ENCODE peak calls at places on chromosome 22, in five cellular contexts. X is GM23338, B is K562, J is HCT116, A is SK-N-SH. U is an unnamed sample.

GRCh38 chr22:44523981-44524759 is 26.1 kb upstream of the RTL6 start:
- DNase-seq in J (no peak), A (no peak), X (no peak), B (no peak), U (no peak)

GRCh38 chr22:49034836-49035817 is 792.5 kb downstream of the BRD1 start:
- DNase-seq in B (no peak), A (no peak), J (no peak), X (no peak), U (no peak)

GRCh38 chr22:16917144-16918003 is 90.6 kb downstream of the GAB4 start:
- DNase-seq in B (peak), J (peak), A (peak), X (peak), U (peak)

GRCh38 chr22:49845666-49846459 is 7.8 kb upstream of the ZBED4 start:
- DNase-seq in B (no peak), X (no peak), A (no peak), J (no peak), U (no peak)

GRCh38 chr22:33013051-33013450 is 45.1 kb downstream of the SYN3 start:
- DNase-seq in B (no peak), A (no peak), X (no peak), J (no peak), U (no peak)

GRCh38 chr22:41197808-41198585 is 7.1 kb upstream of the L3MBTL2 start:
- DNase-seq in X (peak), A (peak), B (peak), J (no peak), U (peak)

GRCh38 chr22:32723632-32724031 is 77.9 kb upstream of the TIMP3 start:
- DNase-seq in J (no peak), A (no peak), B (no peak), X (no peak), U (peak)

GRCh38 chr22:50705219-50705691 is 32.6 kb downstream of the SHANK3 start:
- DNase-seq in J (no peak), B (peak), A (peak), X (peak), U (peak)

GRCh38 chr22:49935561-49935960 is 17.1 kb downstream of the CRELD2 start:
- DNase-seq in A (peak), X (peak), J (no peak), B (peak), U (no peak)

GRCh38 chr22:35380013-35380412 is 883 bp upstream of the HMOX1 start:
- DNase-seq in J (no peak), B (no peak), A (no peak), X (no peak), U (no peak)

GRCh38 chr22:30934053-30934452 is 34.5 kb downstream of the MORC2 start:
- DNase-seq in A (no peak), X (no peak), B (no peak), J (no peak), U (no peak)

GRCh38 chr22:32660292-32660691 is 141.2 kb upstream of the TIMP3 start:
- DNase-seq in A (peak), X (peak), J (peak), B (peak), U (peak)

GRCh38 chr22:49371325-49372110 is 456.2 kb downstream of the BRD1 start:
- DNase-seq in X (no peak), A (no peak), B (no peak), J (no peak), U (no peak)

GRCh38 chr22:44615146-44615545 is 86.9 kb upstream of the PRR5 start:
- DNase-seq in A (no peak), J (no peak), X (no peak), B (no peak), U (no peak)

GRCh38 chr22:35450824-35451541 is 51.0 kb downstream of the MCM5 start:
- DNase-seq in J (no peak), A (no peak), B (no peak), X (no peak), U (no peak)

GRCh38 chr22:37169412-37169811 is 18.6 kb downstream of the C1QTNF6 start:
- DNase-seq in A (no peak), B (no peak), X (no peak), J (no peak), U (no peak)

GRCh38 chr22:17334054-17334453 is 35.2 kb upstream of the CECR2 start:
- DNase-seq in A (no peak), B (peak), J (no peak), X (no peak), U (no peak)

GRCh38 chr22:50714631-50715179 is 23.3 kb upstream of the ACR start:
- DNase-seq in J (no peak), B (no peak), A (no peak), X (no peak), U (no peak)

GRCh38 chr22:18076060-18076497 is 1.7 kb upstream of the PEX26 start:
- DNase-seq in X (peak), A (peak), J (peak), B (peak), U (peak)

GRCh38 chr22:41052661-41053490 is 39.5 kb upstream of the EP300 start:
- DNase-seq in J (no peak), B (no peak), X (no peak), A (no peak), U (no peak)

GRCh38 chr22:44407404-44408226 is 90.4 kb downstream of the RTL6 start:
- DNase-seq in X (no peak), J (no peak), A (no peak), B (no peak), U (no peak)

GRCh38 chr22:47218671-47219070 is 456.2 kb downstream of the TBC1D22A start:
- DNase-seq in X (no peak), J (no peak), A (no peak), B (no peak), U (no peak)

GRCh38 chr22:48141301-48141700 is 1378.9 kb downstream of the TBC1D22A start:
- DNase-seq in X (no peak), A (no peak), B (no peak), J (no peak), U (no peak)

GRCh38 chr22:32702421-32702820 is 99.1 kb upstream of the TIMP3 start:
- DNase-seq in A (no peak), B (no peak), J (no peak), X (no peak), U (no peak)

GRCh38 chr22:47174671-47175111 is 412.2 kb downstream of the TBC1D22A start:
- DNase-seq in X (no peak), J (no peak), A (no peak), B (no peak), U (no peak)

GRCh38 chr22:26502688-26503561 is 9.3 kb downstream of the TFIP11 start:
- DNase-seq in J (no peak), B (no peak), X (peak), A (peak), U (peak)

GRCh38 chr22:46027219-46028068 is 50.5 kb upstream of the WNT7B start:
- DNase-seq in B (peak), X (peak), A (no peak), J (no peak), U (no peak)
- TF ChIP-seq POLR2AphosphoS5 in B (no peak), X (no peak), A (no peak), J (no peak), U (no peak)

GRCh38 chr22:42432020-42432596 is at the start of gene NFAM1:
- DNase-seq in X (no peak), B (no peak), A (no peak), J (no peak), U (peak)
- TF ChIP-seq REST in X (no peak), B (no peak), A (no peak), J (no peak), U (peak)

GRCh38 chr22:38727530-38728451 is 22.0 kb downstream of the GTPBP1 start:
- DNase-seq in X (no peak), B (no peak), A (no peak), J (no peak), U (no peak)
- TF ChIP-seq POLR2AphosphoS5 in X (no peak), B (no peak), A (no peak), J (no peak), U (no peak)

DNA sequence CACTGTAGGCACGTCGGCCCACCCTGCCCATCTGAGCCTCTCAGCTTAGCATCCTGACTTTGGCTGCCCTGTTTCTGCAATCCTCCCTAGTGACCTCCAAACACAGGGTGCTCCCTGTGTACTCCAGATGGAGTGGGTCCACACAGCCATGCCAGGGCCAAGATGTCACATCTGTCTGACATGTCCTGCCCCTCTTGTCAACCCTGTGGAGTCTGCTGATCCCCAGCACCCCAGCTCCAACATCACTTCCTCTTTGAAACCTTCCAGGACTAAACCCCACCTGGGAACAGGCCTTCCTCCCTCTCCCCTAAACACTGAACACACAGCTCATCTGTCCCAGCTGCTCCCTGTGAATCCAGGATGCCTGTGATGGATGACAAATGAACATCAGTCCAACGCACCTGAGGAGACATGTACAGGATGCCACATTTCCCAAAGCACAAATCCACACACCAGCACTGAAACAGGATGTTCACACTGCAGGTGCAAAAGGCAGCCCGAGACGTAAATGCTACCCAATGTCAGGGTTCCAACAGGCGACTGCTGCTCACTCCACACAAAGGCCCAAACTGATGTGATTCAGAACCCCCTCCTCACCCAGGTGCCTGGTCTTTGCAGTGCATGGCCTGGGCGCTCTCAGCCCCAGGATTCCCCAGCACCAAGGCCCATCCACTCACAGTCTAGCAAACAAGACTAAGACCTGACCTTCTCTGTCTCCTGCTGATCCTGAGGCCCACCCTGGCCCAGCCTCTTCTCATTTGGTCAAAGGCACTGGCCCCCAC is 2.0 kb upstream of the TSSK2 start:
- DNase-seq in J (no peak), B (no peak), A (no peak), X (no peak), U (no peak)
- TF ChIP-seq REST in J (no peak), B (no peak), A (no peak), X (no peak), U (no peak)

GRCh38 chr22:27867958-27868737 is 50.9 kb downstream of the PITPNB start:
- DNase-seq in A (no peak), J (no peak), X (no peak), B (no peak), U (no peak)

GRCh38 chr22:27867114-27867957 is 51.7 kb downstream of the PITPNB start:
- DNase-seq in J (no peak), B (no peak), A (no peak), X (no peak), U (no peak)

GRCh38 chr22:27863556-27863955 is 55.5 kb downstream of the PITPNB start:
- DNase-seq in A (no peak), X (no peak), J (no peak), B (no peak), U (no peak)

GRCh38 chr22:27868738-27869282 is 50.2 kb downstream of the PITPNB start:
- DNase-seq in X (no peak), J (no peak), A (no peak), B (no peak), U (no peak)

GRCh38 chr22:27866136-27867091 is 52.6 kb downstream of the PITPNB start:
- DNase-seq in A (no peak), X (no peak), J (no peak), B (no peak), U (peak)
- TF ChIP-seq POLR2AphosphoS5 in A (peak), X (no peak), J (no peak), B (no peak), U (no peak)

DNA sequence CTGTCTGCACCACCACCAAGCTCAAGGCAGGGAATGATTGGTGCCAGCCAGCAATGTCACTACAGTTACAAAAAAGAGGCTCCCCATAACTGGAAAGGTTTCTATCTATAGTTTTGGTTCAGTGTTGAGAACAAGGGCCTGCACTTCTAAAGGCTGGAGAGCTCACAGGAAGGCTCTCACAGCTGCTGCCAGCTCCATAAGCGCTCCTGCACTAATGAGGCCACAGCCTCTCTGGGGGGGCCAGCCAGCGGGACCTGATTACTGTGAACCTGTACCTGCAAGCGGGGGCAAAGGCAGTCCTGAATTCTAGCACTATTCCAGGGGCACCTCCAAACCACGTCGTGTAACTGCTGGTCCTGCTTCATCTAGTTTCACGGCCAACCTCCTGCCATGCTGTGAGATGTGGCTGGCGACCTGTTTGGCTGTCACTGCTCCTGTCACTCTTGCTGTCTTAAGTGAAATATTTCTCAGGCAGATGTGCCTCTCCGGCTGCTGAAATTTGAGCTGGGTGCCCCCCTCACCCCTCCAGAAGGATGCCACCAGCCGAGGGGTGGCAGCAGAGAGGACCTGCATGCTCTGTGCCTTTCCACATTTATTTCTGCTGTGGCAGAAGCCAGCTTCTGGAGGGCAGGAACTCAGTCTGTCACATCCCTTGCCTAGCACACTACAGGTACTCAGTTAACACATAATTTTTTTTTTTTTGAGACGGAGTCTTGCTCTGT is 53.3 kb upstream of the ARFGAP3 start:
- DNase-seq in X (no peak), J (no peak), A (no peak), B (no peak), U (no peak)
- TF ChIP-seq REST in X (no peak), J (no peak), A (no peak), B (no peak), U (no peak)

DNA sequence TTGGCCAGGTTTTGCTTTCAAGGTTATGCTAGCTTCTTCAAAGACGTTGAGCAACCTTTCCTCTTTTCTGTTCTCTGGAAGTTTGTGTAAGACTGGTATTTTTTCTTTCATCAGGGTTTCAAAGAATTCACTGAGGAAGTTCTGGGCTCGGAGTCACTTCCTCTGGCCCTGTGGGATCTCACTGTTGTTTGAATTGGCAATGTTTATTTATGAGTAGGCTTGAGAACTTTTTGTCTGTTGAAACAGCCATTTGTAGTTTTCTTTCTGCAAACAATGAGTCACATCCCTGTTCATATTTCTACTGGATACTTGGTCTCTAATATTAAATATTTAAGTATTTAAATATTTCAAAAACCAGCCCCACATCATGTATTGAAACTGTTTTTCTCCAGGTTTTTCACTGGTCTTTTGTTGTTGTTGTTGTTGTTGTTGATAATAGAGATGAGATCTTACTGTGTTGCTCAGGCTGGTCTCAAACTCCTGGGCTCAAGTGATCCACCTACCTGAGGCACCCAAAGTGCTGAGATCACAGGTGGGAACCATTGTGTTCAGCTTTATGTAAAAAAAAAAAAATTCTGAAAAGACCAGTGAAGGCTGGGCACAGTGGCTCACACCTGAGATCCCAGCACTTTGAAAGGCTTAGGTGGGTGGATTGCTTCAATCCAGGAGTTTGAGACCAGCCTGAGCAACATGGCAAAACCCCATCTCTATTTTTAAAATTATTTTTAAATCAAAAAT is 26.9 kb downstream of the SUSD2 start:
- DNase-seq in B (no peak), A (peak), J (peak), X (no peak), U (peak)
- TF ChIP-seq POLR2AphosphoS5 in B (no peak), A (peak), J (peak), X (no peak), U (no peak)